ENCODE peak calls at places on chromosome 14, in eight cellular contexts. One of them, this sample, is unnamed.
A peak's percentile ranks its signal among the peaks of the same experiment; 100 is the strongest.

GRCh38 chr14:81447018-81447770 is 47.1 kb upstream of the STON2 start:
- DNase-seq in stimulated activated CD8-positive, alpha-beta memory T cell treated with anti-CD3 and anti-CD28 coated beads, Interleukin-2, amount 100 ng/mL, for 1 hour: no peak
- DNase-seq in astrocyte: no peak
- DNase-seq in activated CD4-positive, alpha-beta T cell treated with anti-CD3 and anti-CD28 coated beads, Interleukin-2, amount 50 U/mL, for 1 hour: no peak
- DNase-seq in activated T-helper 9 cell treated with anti-CD3 and anti-CD28 coated beads, Interleukin-2, amount 50 U/mL, for 16 hours: no peak
- DNase-seq in HCT116: no peak
- DNase-seq in HTR-8/SVneo: no peak
- DNase-seq in D721Med: no peak
- DNase-seq in this sample: no peak

GRCh38 chr14:43625294-43625693 is 881.8 kb downstream of the FSCB start:
- DNase-seq in activated CD4-positive, alpha-beta T cell treated with anti-CD3 and anti-CD28 coated beads, Interleukin-2, amount 50 U/mL, for 1 hour: no peak
- DNase-seq in HCT116: no peak
- DNase-seq in activated T-helper 9 cell treated with anti-CD3 and anti-CD28 coated beads, Interleukin-2, amount 50 U/mL, for 16 hours: no peak
- DNase-seq in astrocyte: no peak
- DNase-seq in stimulated activated CD8-positive, alpha-beta memory T cell treated with anti-CD3 and anti-CD28 coated beads, Interleukin-2, amount 100 ng/mL, for 1 hour: no peak
- DNase-seq in HTR-8/SVneo: no peak
- DNase-seq in D721Med: no peak
- DNase-seq in this sample: no peak

GRCh38 chr14:90777830-90778467 is 38.3 kb downstream of the TTC7B start:
- DNase-seq in activated CD4-positive, alpha-beta T cell treated with anti-CD3 and anti-CD28 coated beads, Interleukin-2, amount 50 U/mL, for 1 hour: no peak
- DNase-seq in astrocyte: no peak
- DNase-seq in stimulated activated CD8-positive, alpha-beta memory T cell treated with anti-CD3 and anti-CD28 coated beads, Interleukin-2, amount 100 ng/mL, for 1 hour: no peak
- DNase-seq in D721Med: no peak
- DNase-seq in HTR-8/SVneo: no peak
- DNase-seq in activated T-helper 9 cell treated with anti-CD3 and anti-CD28 coated beads, Interleukin-2, amount 50 U/mL, for 16 hours: no peak
- DNase-seq in HCT116: no peak
- DNase-seq in this sample: no peak

GRCh38 chr14:59811850-59812249 is 58.7 kb downstream of the RTN1 start:
- DNase-seq in stimulated activated CD8-positive, alpha-beta memory T cell treated with anti-CD3 and anti-CD28 coated beads, Interleukin-2, amount 100 ng/mL, for 1 hour: no peak
- DNase-seq in HTR-8/SVneo: no peak
- DNase-seq in D721Med: no peak
- DNase-seq in HCT116: no peak
- DNase-seq in astrocyte: no peak
- DNase-seq in activated T-helper 9 cell treated with anti-CD3 and anti-CD28 coated beads, Interleukin-2, amount 50 U/mL, for 16 hours: no peak
- DNase-seq in activated CD4-positive, alpha-beta T cell treated with anti-CD3 and anti-CD28 coated beads, Interleukin-2, amount 50 U/mL, for 1 hour: no peak
- DNase-seq in this sample: no peak

GRCh38 chr14:26872930-26873470 is 275.2 kb upstream of the NOVA1 start:
- DNase-seq in astrocyte: no peak
- DNase-seq in stimulated activated CD8-positive, alpha-beta memory T cell treated with anti-CD3 and anti-CD28 coated beads, Interleukin-2, amount 100 ng/mL, for 1 hour: no peak
- DNase-seq in activated T-helper 9 cell treated with anti-CD3 and anti-CD28 coated beads, Interleukin-2, amount 50 U/mL, for 16 hours: no peak
- DNase-seq in HCT116: no peak
- DNase-seq in D721Med: no peak
- DNase-seq in activated CD4-positive, alpha-beta T cell treated with anti-CD3 and anti-CD28 coated beads, Interleukin-2, amount 50 U/mL, for 1 hour: no peak
- DNase-seq in HTR-8/SVneo: no peak
- DNase-seq in this sample: no peak

GRCh38 chr14:72646861-72647528 is 246.9 kb downstream of the DPF3 start:
- DNase-seq in astrocyte: peak; percentile 90
- DNase-seq in activated CD4-positive, alpha-beta T cell treated with anti-CD3 and anti-CD28 coated beads, Interleukin-2, amount 50 U/mL, for 1 hour: no peak
- DNase-seq in HCT116: no peak
- DNase-seq in activated T-helper 9 cell treated with anti-CD3 and anti-CD28 coated beads, Interleukin-2, amount 50 U/mL, for 16 hours: no peak
- DNase-seq in D721Med: no peak
- DNase-seq in HTR-8/SVneo: no peak
- DNase-seq in stimulated activated CD8-positive, alpha-beta memory T cell treated with anti-CD3 and anti-CD28 coated beads, Interleukin-2, amount 100 ng/mL, for 1 hour: no peak
- DNase-seq in this sample: no peak

GRCh38 chr14:38056270-38056669 is 151.4 kb upstream of the SSTR1 start:
- DNase-seq in activated CD4-positive, alpha-beta T cell treated with anti-CD3 and anti-CD28 coated beads, Interleukin-2, amount 50 U/mL, for 1 hour: no peak
- DNase-seq in D721Med: no peak
- DNase-seq in astrocyte: no peak
- DNase-seq in activated T-helper 9 cell treated with anti-CD3 and anti-CD28 coated beads, Interleukin-2, amount 50 U/mL, for 16 hours: no peak
- DNase-seq in HCT116: no peak
- DNase-seq in stimulated activated CD8-positive, alpha-beta memory T cell treated with anti-CD3 and anti-CD28 coated beads, Interleukin-2, amount 100 ng/mL, for 1 hour: no peak
- DNase-seq in HTR-8/SVneo: no peak
- DNase-seq in this sample: no peak

GRCh38 chr14:76589246-76589645 is 172.0 kb upstream of the VASH1 start:
- DNase-seq in HTR-8/SVneo: no peak
- DNase-seq in stimulated activated CD8-positive, alpha-beta memory T cell treated with anti-CD3 and anti-CD28 coated beads, Interleukin-2, amount 100 ng/mL, for 1 hour: no peak
- DNase-seq in activated CD4-positive, alpha-beta T cell treated with anti-CD3 and anti-CD28 coated beads, Interleukin-2, amount 50 U/mL, for 1 hour: no peak
- DNase-seq in HCT116: no peak
- DNase-seq in astrocyte: no peak
- DNase-seq in activated T-helper 9 cell treated with anti-CD3 and anti-CD28 coated beads, Interleukin-2, amount 50 U/mL, for 16 hours: no peak
- DNase-seq in D721Med: no peak
- DNase-seq in this sample: no peak

GRCh38 chr14:31029016-31029970 is 3.1 kb upstream of the STRN3 start:
- DNase-seq in HTR-8/SVneo: no peak
- DNase-seq in astrocyte: no peak
- DNase-seq in stimulated activated CD8-positive, alpha-beta memory T cell treated with anti-CD3 and anti-CD28 coated beads, Interleukin-2, amount 100 ng/mL, for 1 hour: no peak
- DNase-seq in activated CD4-positive, alpha-beta T cell treated with anti-CD3 and anti-CD28 coated beads, Interleukin-2, amount 50 U/mL, for 1 hour: no peak
- DNase-seq in activated T-helper 9 cell treated with anti-CD3 and anti-CD28 coated beads, Interleukin-2, amount 50 U/mL, for 16 hours: no peak
- DNase-seq in D721Med: no peak
- DNase-seq in HCT116: no peak
- DNase-seq in this sample: no peak

GRCh38 chr14:55926007-55926406 is 192.2 kb upstream of the PELI2 start:
- DNase-seq in HTR-8/SVneo: no peak
- DNase-seq in activated CD4-positive, alpha-beta T cell treated with anti-CD3 and anti-CD28 coated beads, Interleukin-2, amount 50 U/mL, for 1 hour: no peak
- DNase-seq in stimulated activated CD8-positive, alpha-beta memory T cell treated with anti-CD3 and anti-CD28 coated beads, Interleukin-2, amount 100 ng/mL, for 1 hour: no peak
- DNase-seq in activated T-helper 9 cell treated with anti-CD3 and anti-CD28 coated beads, Interleukin-2, amount 50 U/mL, for 16 hours: no peak
- DNase-seq in D721Med: no peak
- DNase-seq in HCT116: no peak
- DNase-seq in astrocyte: no peak
- DNase-seq in this sample: no peak

GRCh38 chr14:61609143-61609851 is 86.0 kb upstream of the HIF1A start:
- DNase-seq in activated T-helper 9 cell treated with anti-CD3 and anti-CD28 coated beads, Interleukin-2, amount 50 U/mL, for 16 hours: no peak
- DNase-seq in HTR-8/SVneo: no peak
- DNase-seq in stimulated activated CD8-positive, alpha-beta memory T cell treated with anti-CD3 and anti-CD28 coated beads, Interleukin-2, amount 100 ng/mL, for 1 hour: no peak
- DNase-seq in HCT116: no peak
- DNase-seq in activated CD4-positive, alpha-beta T cell treated with anti-CD3 and anti-CD28 coated beads, Interleukin-2, amount 50 U/mL, for 1 hour: no peak
- DNase-seq in D721Med: no peak
- DNase-seq in astrocyte: peak; percentile 75
- DNase-seq in this sample: no peak

GRCh38 chr14:73755434-73756014 is 41.3 kb upstream of the PNMA1 start:
- DNase-seq in stimulated activated CD8-positive, alpha-beta memory T cell treated with anti-CD3 and anti-CD28 coated beads, Interleukin-2, amount 100 ng/mL, for 1 hour: no peak
- DNase-seq in activated T-helper 9 cell treated with anti-CD3 and anti-CD28 coated beads, Interleukin-2, amount 50 U/mL, for 16 hours: no peak
- DNase-seq in HTR-8/SVneo: no peak
- DNase-seq in astrocyte: no peak
- DNase-seq in HCT116: no peak
- DNase-seq in activated CD4-positive, alpha-beta T cell treated with anti-CD3 and anti-CD28 coated beads, Interleukin-2, amount 50 U/mL, for 1 hour: no peak
- DNase-seq in D721Med: peak; percentile 45
- DNase-seq in this sample: no peak

GRCh38 chr14:65834812-65835211 is 422.3 kb downstream of the FUT8 start:
- DNase-seq in stimulated activated CD8-positive, alpha-beta memory T cell treated with anti-CD3 and anti-CD28 coated beads, Interleukin-2, amount 100 ng/mL, for 1 hour: no peak
- DNase-seq in astrocyte: no peak
- DNase-seq in D721Med: no peak
- DNase-seq in activated CD4-positive, alpha-beta T cell treated with anti-CD3 and anti-CD28 coated beads, Interleukin-2, amount 50 U/mL, for 1 hour: no peak
- DNase-seq in HCT116: no peak
- DNase-seq in HTR-8/SVneo: no peak
- DNase-seq in activated T-helper 9 cell treated with anti-CD3 and anti-CD28 coated beads, Interleukin-2, amount 50 U/mL, for 16 hours: no peak
- DNase-seq in this sample: no peak

GRCh38 chr14:89630096-89630829 is 213.2 kb upstream of the FOXN3 start:
- DNase-seq in activated CD4-positive, alpha-beta T cell treated with anti-CD3 and anti-CD28 coated beads, Interleukin-2, amount 50 U/mL, for 1 hour: no peak
- DNase-seq in astrocyte: peak; percentile 44
- DNase-seq in D721Med: no peak
- DNase-seq in HCT116: no peak
- DNase-seq in activated T-helper 9 cell treated with anti-CD3 and anti-CD28 coated beads, Interleukin-2, amount 50 U/mL, for 16 hours: no peak
- DNase-seq in stimulated activated CD8-positive, alpha-beta memory T cell treated with anti-CD3 and anti-CD28 coated beads, Interleukin-2, amount 100 ng/mL, for 1 hour: no peak
- DNase-seq in HTR-8/SVneo: no peak
- DNase-seq in this sample: no peak

GRCh38 chr14:34098045-34098984 is 147.4 kb upstream of the EGLN3 start:
- DNase-seq in HCT116: peak; percentile 46
- DNase-seq in D721Med: peak; percentile 33
- DNase-seq in activated T-helper 9 cell treated with anti-CD3 and anti-CD28 coated beads, Interleukin-2, amount 50 U/mL, for 16 hours: no peak
- DNase-seq in astrocyte: peak; percentile 33
- DNase-seq in HTR-8/SVneo: peak; percentile 34
- DNase-seq in stimulated activated CD8-positive, alpha-beta memory T cell treated with anti-CD3 and anti-CD28 coated beads, Interleukin-2, amount 100 ng/mL, for 1 hour: no peak
- DNase-seq in activated CD4-positive, alpha-beta T cell treated with anti-CD3 and anti-CD28 coated beads, Interleukin-2, amount 50 U/mL, for 1 hour: peak; percentile 3
- DNase-seq in this sample: no peak

GRCh38 chr14:94484476-94484875 is 8.5 kb upstream of the SERPINA9 start:
- DNase-seq in D721Med: no peak
- DNase-seq in HTR-8/SVneo: no peak
- DNase-seq in astrocyte: no peak
- DNase-seq in activated T-helper 9 cell treated with anti-CD3 and anti-CD28 coated beads, Interleukin-2, amount 50 U/mL, for 16 hours: no peak
- DNase-seq in HCT116: no peak
- DNase-seq in activated CD4-positive, alpha-beta T cell treated with anti-CD3 and anti-CD28 coated beads, Interleukin-2, amount 50 U/mL, for 1 hour: no peak
- DNase-seq in stimulated activated CD8-positive, alpha-beta memory T cell treated with anti-CD3 and anti-CD28 coated beads, Interleukin-2, amount 100 ng/mL, for 1 hour: no peak
- DNase-seq in this sample: no peak

GRCh38 chr14:59425322-59425945 is 39.7 kb downstream of the GPR135 start:
- DNase-seq in stimulated activated CD8-positive, alpha-beta memory T cell treated with anti-CD3 and anti-CD28 coated beads, Interleukin-2, amount 100 ng/mL, for 1 hour: no peak
- DNase-seq in HTR-8/SVneo: no peak
- DNase-seq in D721Med: no peak
- DNase-seq in activated CD4-positive, alpha-beta T cell treated with anti-CD3 and anti-CD28 coated beads, Interleukin-2, amount 50 U/mL, for 1 hour: no peak
- DNase-seq in activated T-helper 9 cell treated with anti-CD3 and anti-CD28 coated beads, Interleukin-2, amount 50 U/mL, for 16 hours: no peak
- DNase-seq in astrocyte: no peak
- DNase-seq in HCT116: no peak
- DNase-seq in this sample: no peak

GRCh38 chr14:67240168-67240932 is 885 bp upstream of the PALS1 start:
- DNase-seq in D721Med: no peak
- DNase-seq in activated T-helper 9 cell treated with anti-CD3 and anti-CD28 coated beads, Interleukin-2, amount 50 U/mL, for 16 hours: peak; percentile 9
- DNase-seq in activated CD4-positive, alpha-beta T cell treated with anti-CD3 and anti-CD28 coated beads, Interleukin-2, amount 50 U/mL, for 1 hour: peak; percentile 3
- DNase-seq in HCT116: no peak
- DNase-seq in HTR-8/SVneo: peak; percentile 88
- DNase-seq in astrocyte: no peak
- DNase-seq in stimulated activated CD8-positive, alpha-beta memory T cell treated with anti-CD3 and anti-CD28 coated beads, Interleukin-2, amount 100 ng/mL, for 1 hour: no peak
- DNase-seq in this sample: peak; percentile 24

GRCh38 chr14:43649508-43649907 is 857.6 kb downstream of the FSCB start:
- DNase-seq in D721Med: no peak
- DNase-seq in astrocyte: no peak
- DNase-seq in HCT116: no peak
- DNase-seq in activated CD4-positive, alpha-beta T cell treated with anti-CD3 and anti-CD28 coated beads, Interleukin-2, amount 50 U/mL, for 1 hour: no peak
- DNase-seq in activated T-helper 9 cell treated with anti-CD3 and anti-CD28 coated beads, Interleukin-2, amount 50 U/mL, for 16 hours: no peak
- DNase-seq in HTR-8/SVneo: no peak
- DNase-seq in stimulated activated CD8-positive, alpha-beta memory T cell treated with anti-CD3 and anti-CD28 coated beads, Interleukin-2, amount 100 ng/mL, for 1 hour: no peak
- DNase-seq in this sample: no peak

GRCh38 chr14:51581017-51581881 is 70.5 kb upstream of the FRMD6 start:
- DNase-seq in activated T-helper 9 cell treated with anti-CD3 and anti-CD28 coated beads, Interleukin-2, amount 50 U/mL, for 16 hours: no peak
- DNase-seq in astrocyte: peak; percentile 97
- DNase-seq in HCT116: no peak
- DNase-seq in activated CD4-positive, alpha-beta T cell treated with anti-CD3 and anti-CD28 coated beads, Interleukin-2, amount 50 U/mL, for 1 hour: no peak
- DNase-seq in stimulated activated CD8-positive, alpha-beta memory T cell treated with anti-CD3 and anti-CD28 coated beads, Interleukin-2, amount 100 ng/mL, for 1 hour: no peak
- DNase-seq in HTR-8/SVneo: peak; percentile 23
- DNase-seq in D721Med: no peak
- DNase-seq in this sample: no peak

GRCh38 chr14:68651652-68652432 is 141.0 kb downstream of the ZFP36L1 start:
- DNase-seq in astrocyte: no peak
- DNase-seq in HCT116: no peak
- DNase-seq in HTR-8/SVneo: no peak
- DNase-seq in activated T-helper 9 cell treated with anti-CD3 and anti-CD28 coated beads, Interleukin-2, amount 50 U/mL, for 16 hours: no peak
- DNase-seq in D721Med: no peak
- DNase-seq in activated CD4-positive, alpha-beta T cell treated with anti-CD3 and anti-CD28 coated beads, Interleukin-2, amount 50 U/mL, for 1 hour: no peak
- DNase-seq in stimulated activated CD8-positive, alpha-beta memory T cell treated with anti-CD3 and anti-CD28 coated beads, Interleukin-2, amount 100 ng/mL, for 1 hour: no peak
- DNase-seq in this sample: no peak

GRCh38 chr14:66284346-66284745 is 201.8 kb upstream of the CCDC196 start:
- DNase-seq in stimulated activated CD8-positive, alpha-beta memory T cell treated with anti-CD3 and anti-CD28 coated beads, Interleukin-2, amount 100 ng/mL, for 1 hour: no peak
- DNase-seq in astrocyte: peak; percentile 22
- DNase-seq in activated T-helper 9 cell treated with anti-CD3 and anti-CD28 coated beads, Interleukin-2, amount 50 U/mL, for 16 hours: no peak
- DNase-seq in activated CD4-positive, alpha-beta T cell treated with anti-CD3 and anti-CD28 coated beads, Interleukin-2, amount 50 U/mL, for 1 hour: no peak
- DNase-seq in HCT116: no peak
- DNase-seq in HTR-8/SVneo: peak; percentile 30
- DNase-seq in D721Med: no peak
- DNase-seq in this sample: no peak

GRCh38 chr14:57182760-57183503 is 85.8 kb downstream of the EXOC5 start:
- DNase-seq in astrocyte: no peak
- DNase-seq in D721Med: peak; percentile 31
- DNase-seq in activated CD4-positive, alpha-beta T cell treated with anti-CD3 and anti-CD28 coated beads, Interleukin-2, amount 50 U/mL, for 1 hour: no peak
- DNase-seq in stimulated activated CD8-positive, alpha-beta memory T cell treated with anti-CD3 and anti-CD28 coated beads, Interleukin-2, amount 100 ng/mL, for 1 hour: no peak
- DNase-seq in activated T-helper 9 cell treated with anti-CD3 and anti-CD28 coated beads, Interleukin-2, amount 50 U/mL, for 16 hours: no peak
- DNase-seq in HCT116: peak; percentile 16
- DNase-seq in HTR-8/SVneo: no peak
- DNase-seq in this sample: no peak

GRCh38 chr14:77026166-77026929 is 2.2 kb downstream of the IRF2BPL start:
- DNase-seq in HCT116: no peak
- DNase-seq in HTR-8/SVneo: no peak
- DNase-seq in activated CD4-positive, alpha-beta T cell treated with anti-CD3 and anti-CD28 coated beads, Interleukin-2, amount 50 U/mL, for 1 hour: no peak
- DNase-seq in activated T-helper 9 cell treated with anti-CD3 and anti-CD28 coated beads, Interleukin-2, amount 50 U/mL, for 16 hours: no peak
- DNase-seq in D721Med: no peak
- DNase-seq in astrocyte: peak; percentile 39
- DNase-seq in stimulated activated CD8-positive, alpha-beta memory T cell treated with anti-CD3 and anti-CD28 coated beads, Interleukin-2, amount 100 ng/mL, for 1 hour: no peak
- DNase-seq in this sample: no peak

GRCh38 chr14:32808574-32809098 is 130.0 kb upstream of the NPAS3 start:
- DNase-seq in activated CD4-positive, alpha-beta T cell treated with anti-CD3 and anti-CD28 coated beads, Interleukin-2, amount 50 U/mL, for 1 hour: no peak
- DNase-seq in HCT116: no peak
- DNase-seq in stimulated activated CD8-positive, alpha-beta memory T cell treated with anti-CD3 and anti-CD28 coated beads, Interleukin-2, amount 100 ng/mL, for 1 hour: no peak
- DNase-seq in D721Med: no peak
- DNase-seq in HTR-8/SVneo: no peak
- DNase-seq in astrocyte: peak; percentile 58
- DNase-seq in activated T-helper 9 cell treated with anti-CD3 and anti-CD28 coated beads, Interleukin-2, amount 50 U/mL, for 16 hours: no peak
- DNase-seq in this sample: no peak

GRCh38 chr14:79837699-79838098 is 373.6 kb downstream of the DIO2 start:
- DNase-seq in HCT116: no peak
- DNase-seq in D721Med: no peak
- DNase-seq in activated T-helper 9 cell treated with anti-CD3 and anti-CD28 coated beads, Interleukin-2, amount 50 U/mL, for 16 hours: no peak
- DNase-seq in astrocyte: no peak
- DNase-seq in HTR-8/SVneo: no peak
- DNase-seq in activated CD4-positive, alpha-beta T cell treated with anti-CD3 and anti-CD28 coated beads, Interleukin-2, amount 50 U/mL, for 1 hour: no peak
- DNase-seq in stimulated activated CD8-positive, alpha-beta memory T cell treated with anti-CD3 and anti-CD28 coated beads, Interleukin-2, amount 100 ng/mL, for 1 hour: no peak
- DNase-seq in this sample: no peak

GRCh38 chr14:53953002-53953827 is 3.4 kb downstream of the BMP4 start:
- DNase-seq in D721Med: no peak
- DNase-seq in astrocyte: peak; percentile 64
- DNase-seq in HCT116: no peak
- DNase-seq in stimulated activated CD8-positive, alpha-beta memory T cell treated with anti-CD3 and anti-CD28 coated beads, Interleukin-2, amount 100 ng/mL, for 1 hour: no peak
- DNase-seq in HTR-8/SVneo: peak; percentile 92
- DNase-seq in activated T-helper 9 cell treated with anti-CD3 and anti-CD28 coated beads, Interleukin-2, amount 50 U/mL, for 16 hours: no peak
- DNase-seq in activated CD4-positive, alpha-beta T cell treated with anti-CD3 and anti-CD28 coated beads, Interleukin-2, amount 50 U/mL, for 1 hour: no peak
- DNase-seq in this sample: no peak

GRCh38 chr14:37597538-37598084 is 2.2 kb downstream of the TTC6 start:
- DNase-seq in HCT116: no peak
- DNase-seq in astrocyte: no peak
- DNase-seq in D721Med: no peak
- DNase-seq in HTR-8/SVneo: no peak
- DNase-seq in activated CD4-positive, alpha-beta T cell treated with anti-CD3 and anti-CD28 coated beads, Interleukin-2, amount 50 U/mL, for 1 hour: no peak
- DNase-seq in stimulated activated CD8-positive, alpha-beta memory T cell treated with anti-CD3 and anti-CD28 coated beads, Interleukin-2, amount 100 ng/mL, for 1 hour: no peak
- DNase-seq in activated T-helper 9 cell treated with anti-CD3 and anti-CD28 coated beads, Interleukin-2, amount 50 U/mL, for 16 hours: no peak
- DNase-seq in this sample: no peak

GRCh38 chr14:100107236-100107635 is 42.0 kb downstream of the EVL start:
- DNase-seq in HCT116: no peak
- DNase-seq in HTR-8/SVneo: no peak
- DNase-seq in activated T-helper 9 cell treated with anti-CD3 and anti-CD28 coated beads, Interleukin-2, amount 50 U/mL, for 16 hours: no peak
- DNase-seq in D721Med: no peak
- DNase-seq in activated CD4-positive, alpha-beta T cell treated with anti-CD3 and anti-CD28 coated beads, Interleukin-2, amount 50 U/mL, for 1 hour: no peak
- DNase-seq in stimulated activated CD8-positive, alpha-beta memory T cell treated with anti-CD3 and anti-CD28 coated beads, Interleukin-2, amount 100 ng/mL, for 1 hour: no peak
- DNase-seq in astrocyte: no peak
- DNase-seq in this sample: peak; percentile 41

GRCh38 chr14:30267141-30267540 is 291.8 kb upstream of the G2E3 start:
- DNase-seq in astrocyte: peak; percentile 49
- DNase-seq in HCT116: no peak
- DNase-seq in activated CD4-positive, alpha-beta T cell treated with anti-CD3 and anti-CD28 coated beads, Interleukin-2, amount 50 U/mL, for 1 hour: no peak
- DNase-seq in activated T-helper 9 cell treated with anti-CD3 and anti-CD28 coated beads, Interleukin-2, amount 50 U/mL, for 16 hours: no peak
- DNase-seq in HTR-8/SVneo: no peak
- DNase-seq in D721Med: no peak
- DNase-seq in stimulated activated CD8-positive, alpha-beta memory T cell treated with anti-CD3 and anti-CD28 coated beads, Interleukin-2, amount 100 ng/mL, for 1 hour: no peak
- DNase-seq in this sample: no peak

GRCh38 chr14:69755299-69755698 is 11.6 kb upstream of the SRSF5 start:
- DNase-seq in astrocyte: no peak
- DNase-seq in activated CD4-positive, alpha-beta T cell treated with anti-CD3 and anti-CD28 coated beads, Interleukin-2, amount 50 U/mL, for 1 hour: no peak
- DNase-seq in HCT116: no peak
- DNase-seq in HTR-8/SVneo: no peak
- DNase-seq in D721Med: no peak
- DNase-seq in activated T-helper 9 cell treated with anti-CD3 and anti-CD28 coated beads, Interleukin-2, amount 50 U/mL, for 16 hours: no peak
- DNase-seq in stimulated activated CD8-positive, alpha-beta memory T cell treated with anti-CD3 and anti-CD28 coated beads, Interleukin-2, amount 100 ng/mL, for 1 hour: no peak
- DNase-seq in this sample: no peak

GRCh38 chr14:70832536-70833305 is 23.4 kb upstream of the MAP3K9 start:
- DNase-seq in HTR-8/SVneo: no peak
- DNase-seq in HCT116: no peak
- DNase-seq in astrocyte: peak; percentile 53
- DNase-seq in stimulated activated CD8-positive, alpha-beta memory T cell treated with anti-CD3 and anti-CD28 coated beads, Interleukin-2, amount 100 ng/mL, for 1 hour: no peak
- DNase-seq in D721Med: no peak
- DNase-seq in activated CD4-positive, alpha-beta T cell treated with anti-CD3 and anti-CD28 coated beads, Interleukin-2, amount 50 U/mL, for 1 hour: no peak
- DNase-seq in activated T-helper 9 cell treated with anti-CD3 and anti-CD28 coated beads, Interleukin-2, amount 50 U/mL, for 16 hours: no peak
- DNase-seq in this sample: no peak

GRCh38 chr14:78697341-78697740 is 527.2 kb downstream of the NRXN3 start:
- DNase-seq in D721Med: no peak
- DNase-seq in HCT116: peak; percentile 3
- DNase-seq in stimulated activated CD8-positive, alpha-beta memory T cell treated with anti-CD3 and anti-CD28 coated beads, Interleukin-2, amount 100 ng/mL, for 1 hour: no peak
- DNase-seq in activated CD4-positive, alpha-beta T cell treated with anti-CD3 and anti-CD28 coated beads, Interleukin-2, amount 50 U/mL, for 1 hour: no peak
- DNase-seq in astrocyte: peak; percentile 23
- DNase-seq in HTR-8/SVneo: no peak
- DNase-seq in activated T-helper 9 cell treated with anti-CD3 and anti-CD28 coated beads, Interleukin-2, amount 50 U/mL, for 16 hours: no peak
- DNase-seq in this sample: no peak

GRCh38 chr14:26984318-26985177 is 386.7 kb upstream of the NOVA1 start:
- DNase-seq in astrocyte: peak; percentile 30
- DNase-seq in stimulated activated CD8-positive, alpha-beta memory T cell treated with anti-CD3 and anti-CD28 coated beads, Interleukin-2, amount 100 ng/mL, for 1 hour: no peak
- DNase-seq in activated CD4-positive, alpha-beta T cell treated with anti-CD3 and anti-CD28 coated beads, Interleukin-2, amount 50 U/mL, for 1 hour: no peak
- DNase-seq in HCT116: peak; percentile 4
- DNase-seq in D721Med: no peak
- DNase-seq in activated T-helper 9 cell treated with anti-CD3 and anti-CD28 coated beads, Interleukin-2, amount 50 U/mL, for 16 hours: no peak
- DNase-seq in HTR-8/SVneo: no peak
- DNase-seq in this sample: peak; percentile 0